ENCODE peak calls at places on chromosomes 11 and 22, in nine cellular contexts. M is K562, A is transverse colon, D is stomach, B is breast epithelium, Q is prostate gland, C is vagina, F is HCT116, X is endothelial cell of umbilical vein. K is an unnamed sample.

GRCh38 chr11:64237484-64237951 is 3.1 kb downstream of the VEGFB start:
- DNase-seq in C (no peak), A (peak; percentile 89), F (no peak), M (no peak), Q (peak; percentile 95), X (no peak), B (peak; percentile 92), D (peak; percentile 95), K (no peak)

GRCh38 chr22:17953147-17953546 is 71.2 kb downstream of the MICAL3 start:
- DNase-seq in X (no peak), B (no peak), A (no peak), C (no peak), M (no peak), D (no peak), Q (no peak), F (no peak), K (no peak)

GRCh38 chr11:126197277-126197939 is 14.0 kb downstream of the RPUSD4 start:
- DNase-seq in B (no peak), A (no peak), C (no peak), Q (no peak), F (no peak), X (no peak), M (no peak), D (peak; percentile 34), K (no peak)

GRCh38 chr22:47591016-47591415 is 828.6 kb downstream of the TBC1D22A start:
- DNase-seq in X (no peak), D (peak; percentile 7), F (no peak), B (no peak), Q (no peak), A (no peak), M (no peak), C (peak; percentile 77), K (no peak)

GRCh38 chr11:32034149-32034548 is 56.7 kb upstream of the RCN1 start:
- DNase-seq in B (no peak), F (no peak), D (no peak), M (no peak), A (no peak), Q (no peak), C (no peak), X (no peak), K (no peak)

GRCh38 chr11:46047520-46047919 is 73.7 kb downstream of the PHF21A start:
- DNase-seq in A (no peak), X (no peak), D (no peak), Q (no peak), M (no peak), C (no peak), F (no peak), B (no peak), K (no peak)

GRCh38 chr11:1879342-1879940 is 12.3 kb downstream of the PRR33 start:
- DNase-seq in X (no peak), B (no peak), M (no peak), C (no peak), A (no peak), Q (no peak), D (no peak), F (no peak), K (no peak)

GRCh38 chr11:77400306-77400705 is 73.6 kb downstream of the PAK1 start:
- DNase-seq in M (no peak), Q (no peak), D (no peak), B (no peak), C (no peak), F (no peak), A (no peak), X (no peak), K (no peak)

GRCh38 chr11:133916790-133917440 is 39.9 kb downstream of the IGSF9B start:
- DNase-seq in A (no peak), F (no peak), C (no peak), Q (no peak), X (no peak), D (no peak), B (no peak), M (no peak), K (no peak)

GRCh38 chr11:114610550-114610949 is 15.0 kb upstream of the NXPE4 start:
- DNase-seq in B (no peak), D (no peak), X (no peak), Q (peak; percentile 1), A (no peak), F (no peak), M (no peak), C (peak; percentile 19), K (no peak)

GRCh38 chr11:121237686-121238658 is 54.6 kb upstream of the SC5D start:
- DNase-seq in C (no peak), F (no peak), X (peak; percentile 6), D (no peak), Q (peak; percentile 87), A (no peak), B (no peak), M (no peak), K (no peak)

GRCh38 chr11:125871391-125872137 is 15.9 kb upstream of the HYLS1 start:
- DNase-seq in F (peak; percentile 29), Q (no peak), M (peak; percentile 55), B (no peak), D (peak; percentile 37), A (no peak), X (peak; percentile 53), C (no peak), K (no peak)

GRCh38 chr11:61162092-61162935 is 1.1 kb upstream of the VPS37C start:
- DNase-seq in A (peak; percentile 47), B (no peak), Q (no peak), M (peak; percentile 72), D (peak; percentile 74), C (no peak), X (peak; percentile 32), F (peak; percentile 82), K (no peak)

GRCh38 chr11:121300313-121300971 is 7.9 kb downstream of the SC5D start:
- DNase-seq in D (no peak), M (no peak), C (no peak), B (no peak), X (no peak), A (no peak), Q (peak; percentile 36), F (no peak), K (no peak)

GRCh38 chr22:28112548-28113043 is 193.5 kb upstream of the PITPNB start:
- DNase-seq in M (peak; percentile 60), A (no peak), X (peak; percentile 31), B (no peak), F (peak; percentile 48), Q (no peak), C (no peak), D (no peak), K (no peak)

GRCh38 chr11:48087974-48088681 is 107.8 kb downstream of the PTPRJ start:
- DNase-seq in X (peak; percentile 41), A (peak; percentile 56), B (no peak), D (peak; percentile 67), F (no peak), M (no peak), C (no peak), Q (peak; percentile 70), K (no peak)

GRCh38 chr11:61917043-61917356 is 366 bp downstream of the RAB3IL1 start:
- DNase-seq in Q (no peak), A (no peak), B (no peak), X (no peak), C (no peak), M (no peak), F (no peak), D (no peak), K (no peak)

GRCh38 chr11:130814440-130815073 is 101.7 kb downstream of the SNX19 start:
- DNase-seq in F (no peak), D (peak; percentile 54), M (no peak), A (no peak), Q (no peak), X (no peak), C (no peak), B (no peak), K (no peak)

GRCh38 chr11:120337896-120338840 is 2.0 kb downstream of the ARHGEF12 start:
- DNase-seq in A (no peak), B (no peak), M (peak; percentile 56), D (no peak), X (peak; percentile 73), F (no peak), C (no peak), Q (no peak), K (no peak)

GRCh38 chr22:48828688-48829087 is 999.0 kb downstream of the BRD1 start:
- DNase-seq in A (no peak), C (no peak), D (no peak), X (no peak), M (no peak), F (no peak), Q (no peak), B (peak; percentile 27), K (no peak)
- TF ChIP-seq POLR2A in A (no peak), C (no peak), D (no peak), X (no peak), M (no peak), F (no peak), Q (no peak), B (no peak), K (no peak)

GRCh38 chr11:7896026-7896785 is 34.9 kb downstream of the OR10A6 start:
- DNase-seq in Q (no peak), A (no peak), F (no peak), B (no peak), M (no peak), X (no peak), C (no peak), D (no peak), K (no peak)
- TF ChIP-seq POLR2AphosphoS5 in Q (no peak), A (no peak), F (no peak), B (no peak), M (no peak), X (no peak), C (no peak), D (no peak), K (no peak)

GRCh38 chr22:38756631-38757463 is 1.0 kb upstream of the SUN2 start:
- DNase-seq in C (no peak), F (no peak), M (peak; percentile 17), D (no peak), X (peak; percentile 10), B (no peak), Q (no peak), A (peak; percentile 21), K (no peak)

GRCh38 chr22:38753894-38754246 is 1.9 kb downstream of the SUN2 start:
- DNase-seq in D (no peak), B (no peak), M (peak; percentile 17), Q (no peak), C (no peak), A (no peak), F (no peak), X (no peak), K (no peak)

GRCh38 chr22:38754247-38755154 is 1.3 kb downstream of the SUN2 start:
- DNase-seq in M (peak; percentile 43), C (no peak), Q (peak; percentile 97), B (peak; percentile 90), A (peak; percentile 73), X (peak; percentile 48), D (peak; percentile 92), F (no peak), K (no peak)

GRCh38 chr22:38755911-38756532 is at the start of gene SUN2:
- DNase-seq in A (peak; percentile 96), M (peak; percentile 91), B (peak; percentile 95), X (peak; percentile 88), Q (peak; percentile 95), C (no peak), D (peak; percentile 95), F (no peak), K (peak; percentile 98)

GRCh38 chr22:38755155-38755910 is 465 bp downstream of the SUN2 start:
- DNase-seq in F (no peak), B (peak; percentile 90), C (no peak), Q (peak; percentile 77), A (peak; percentile 95), X (peak; percentile 68), M (peak; percentile 84), D (peak; percentile 97), K (peak; percentile 54)
- TF ChIP-seq POLR2A in F (no peak), B (peak; percentile 78), C (no peak), Q (peak; percentile 73), A (peak; percentile 83), X (peak; percentile 24), M (no peak), D (no peak), K (no peak)

GRCh38 chr22:50244420-50245213 is at the start of gene TUBGCP6:
- DNase-seq in B (peak; percentile 93), X (peak; percentile 88), Q (peak; percentile 96), C (no peak), M (peak; percentile 93), D (peak; percentile 97), F (peak; percentile 83), A (peak; percentile 96), K (peak; percentile 95)
- TF ChIP-seq POLR2AphosphoS5 in B (peak; percentile 96), X (peak; percentile 94), Q (peak; percentile 98), C (peak; percentile 94), M (no peak), D (peak; percentile 92), F (peak; percentile 94), A (peak; percentile 96), K (peak; percentile 92)

K was measured in GM12892.